ENCODE peak calls at places on chromosomes 7 and 10, in ten cellular contexts. One of them, this sample, is unnamed.

GRCh38 chr7:50687575-50688261 is 95.0 kb downstream of the GRB10 start:
- DNase-seq in stimulated activated naive CD8-positive, alpha-beta T cell treated with anti-CD3 and anti-CD28 coated beads, Interleukin-15, Interleukin-2, amounts not matched to agents 100 U/mL and 50 U/mL, for 24 hours: no peak
- DNase-seq in epithelial cell of esophagus: no peak
- DNase-seq in stimulated activated CD4-positive, alpha-beta T cell treated with anti-CD3 and anti-CD28 coated beads, Interleukin-2, amount 100 ng/mL, for 48 hours: no peak
- DNase-seq in Daoy: no peak
- DNase-seq in heart left ventricle: no peak
- DNase-seq in GM23248: peak; percentile 77
- DNase-seq in activated CD8-positive, alpha-beta memory T cell treated with anti-CD3 and anti-CD28 coated beads, Interleukin-2, amount 50 U/mL, for 48 hours: no peak
- DNase-seq in stimulated activated CD8-positive, alpha-beta memory T cell treated with anti-CD3 and anti-CD28 coated beads, Interleukin-4, amount 100 ng/mL, for 24 hours: no peak
- DNase-seq in SK-MEL-5: no peak
- DNase-seq in this sample: no peak

GRCh38 chr7:117296066-117296465 is 26.8 kb downstream of the WNT2 start:
- DNase-seq in GM23248: no peak
- DNase-seq in stimulated activated naive CD8-positive, alpha-beta T cell treated with anti-CD3 and anti-CD28 coated beads, Interleukin-15, Interleukin-2, amounts not matched to agents 100 U/mL and 50 U/mL, for 24 hours: no peak
- DNase-seq in Daoy: no peak
- DNase-seq in heart left ventricle: no peak
- DNase-seq in stimulated activated CD4-positive, alpha-beta T cell treated with anti-CD3 and anti-CD28 coated beads, Interleukin-2, amount 100 ng/mL, for 48 hours: no peak
- DNase-seq in activated CD8-positive, alpha-beta memory T cell treated with anti-CD3 and anti-CD28 coated beads, Interleukin-2, amount 50 U/mL, for 48 hours: no peak
- DNase-seq in epithelial cell of esophagus: peak; percentile 66
- DNase-seq in SK-MEL-5: no peak
- DNase-seq in stimulated activated CD8-positive, alpha-beta memory T cell treated with anti-CD3 and anti-CD28 coated beads, Interleukin-4, amount 100 ng/mL, for 24 hours: no peak
- DNase-seq in this sample: peak; percentile 42

GRCh38 chr7:44438851-44439250 is 51.6 kb downstream of the NUDCD3 start:
- DNase-seq in stimulated activated CD8-positive, alpha-beta memory T cell treated with anti-CD3 and anti-CD28 coated beads, Interleukin-4, amount 100 ng/mL, for 24 hours: no peak
- DNase-seq in stimulated activated naive CD8-positive, alpha-beta T cell treated with anti-CD3 and anti-CD28 coated beads, Interleukin-15, Interleukin-2, amounts not matched to agents 100 U/mL and 50 U/mL, for 24 hours: no peak
- DNase-seq in GM23248: peak; percentile 20
- DNase-seq in epithelial cell of esophagus: peak; percentile 43
- DNase-seq in Daoy: no peak
- DNase-seq in heart left ventricle: no peak
- DNase-seq in SK-MEL-5: no peak
- DNase-seq in activated CD8-positive, alpha-beta memory T cell treated with anti-CD3 and anti-CD28 coated beads, Interleukin-2, amount 50 U/mL, for 48 hours: no peak
- DNase-seq in stimulated activated CD4-positive, alpha-beta T cell treated with anti-CD3 and anti-CD28 coated beads, Interleukin-2, amount 100 ng/mL, for 48 hours: no peak
- DNase-seq in this sample: no peak

GRCh38 chr7:45401851-45402250 is 172.3 kb upstream of the ADCY1 start:
- DNase-seq in heart left ventricle: no peak
- DNase-seq in stimulated activated CD4-positive, alpha-beta T cell treated with anti-CD3 and anti-CD28 coated beads, Interleukin-2, amount 100 ng/mL, for 48 hours: no peak
- DNase-seq in Daoy: no peak
- DNase-seq in epithelial cell of esophagus: no peak
- DNase-seq in stimulated activated CD8-positive, alpha-beta memory T cell treated with anti-CD3 and anti-CD28 coated beads, Interleukin-4, amount 100 ng/mL, for 24 hours: no peak
- DNase-seq in activated CD8-positive, alpha-beta memory T cell treated with anti-CD3 and anti-CD28 coated beads, Interleukin-2, amount 50 U/mL, for 48 hours: no peak
- DNase-seq in GM23248: no peak
- DNase-seq in stimulated activated naive CD8-positive, alpha-beta T cell treated with anti-CD3 and anti-CD28 coated beads, Interleukin-15, Interleukin-2, amounts not matched to agents 100 U/mL and 50 U/mL, for 24 hours: no peak
- DNase-seq in SK-MEL-5: peak; percentile 33
- DNase-seq in this sample: no peak

GRCh38 chr10:22618081-22618785 is 96.1 kb downstream of the PIP4K2A start:
- DNase-seq in heart left ventricle: no peak
- DNase-seq in stimulated activated CD4-positive, alpha-beta T cell treated with anti-CD3 and anti-CD28 coated beads, Interleukin-2, amount 100 ng/mL, for 48 hours: no peak
- DNase-seq in GM23248: peak; percentile 44
- DNase-seq in stimulated activated naive CD8-positive, alpha-beta T cell treated with anti-CD3 and anti-CD28 coated beads, Interleukin-15, Interleukin-2, amounts not matched to agents 100 U/mL and 50 U/mL, for 24 hours: no peak
- DNase-seq in SK-MEL-5: peak; percentile 76
- DNase-seq in Daoy: peak; percentile 20
- DNase-seq in epithelial cell of esophagus: no peak
- DNase-seq in stimulated activated CD8-positive, alpha-beta memory T cell treated with anti-CD3 and anti-CD28 coated beads, Interleukin-4, amount 100 ng/mL, for 24 hours: no peak
- DNase-seq in activated CD8-positive, alpha-beta memory T cell treated with anti-CD3 and anti-CD28 coated beads, Interleukin-2, amount 50 U/mL, for 48 hours: no peak
- DNase-seq in this sample: no peak

GRCh38 chr7:151399906-151400305 is 9.9 kb downstream of the WDR86 start:
- DNase-seq in GM23248: no peak
- DNase-seq in SK-MEL-5: no peak
- DNase-seq in heart left ventricle: no peak
- DNase-seq in stimulated activated CD8-positive, alpha-beta memory T cell treated with anti-CD3 and anti-CD28 coated beads, Interleukin-4, amount 100 ng/mL, for 24 hours: no peak
- DNase-seq in stimulated activated naive CD8-positive, alpha-beta T cell treated with anti-CD3 and anti-CD28 coated beads, Interleukin-15, Interleukin-2, amounts not matched to agents 100 U/mL and 50 U/mL, for 24 hours: no peak
- DNase-seq in activated CD8-positive, alpha-beta memory T cell treated with anti-CD3 and anti-CD28 coated beads, Interleukin-2, amount 50 U/mL, for 48 hours: no peak
- DNase-seq in Daoy: no peak
- DNase-seq in stimulated activated CD4-positive, alpha-beta T cell treated with anti-CD3 and anti-CD28 coated beads, Interleukin-2, amount 100 ng/mL, for 48 hours: no peak
- DNase-seq in epithelial cell of esophagus: no peak
- DNase-seq in this sample: no peak

GRCh38 chr7:17368856-17369520 is 70.5 kb downstream of the AHR start:
- DNase-seq in SK-MEL-5: no peak
- DNase-seq in Daoy: no peak
- DNase-seq in stimulated activated naive CD8-positive, alpha-beta T cell treated with anti-CD3 and anti-CD28 coated beads, Interleukin-15, Interleukin-2, amounts not matched to agents 100 U/mL and 50 U/mL, for 24 hours: no peak
- DNase-seq in activated CD8-positive, alpha-beta memory T cell treated with anti-CD3 and anti-CD28 coated beads, Interleukin-2, amount 50 U/mL, for 48 hours: no peak
- DNase-seq in heart left ventricle: no peak
- DNase-seq in stimulated activated CD8-positive, alpha-beta memory T cell treated with anti-CD3 and anti-CD28 coated beads, Interleukin-4, amount 100 ng/mL, for 24 hours: no peak
- DNase-seq in stimulated activated CD4-positive, alpha-beta T cell treated with anti-CD3 and anti-CD28 coated beads, Interleukin-2, amount 100 ng/mL, for 48 hours: no peak
- DNase-seq in GM23248: peak; percentile 34
- DNase-seq in epithelial cell of esophagus: no peak
- DNase-seq in this sample: no peak

GRCh38 chr10:69394020-69394419 is 22.7 kb downstream of the TACR2 start:
- DNase-seq in heart left ventricle: no peak
- DNase-seq in Daoy: no peak
- DNase-seq in stimulated activated CD8-positive, alpha-beta memory T cell treated with anti-CD3 and anti-CD28 coated beads, Interleukin-4, amount 100 ng/mL, for 24 hours: no peak
- DNase-seq in activated CD8-positive, alpha-beta memory T cell treated with anti-CD3 and anti-CD28 coated beads, Interleukin-2, amount 50 U/mL, for 48 hours: no peak
- DNase-seq in stimulated activated CD4-positive, alpha-beta T cell treated with anti-CD3 and anti-CD28 coated beads, Interleukin-2, amount 100 ng/mL, for 48 hours: no peak
- DNase-seq in epithelial cell of esophagus: no peak
- DNase-seq in SK-MEL-5: no peak
- DNase-seq in GM23248: peak; percentile 30
- DNase-seq in stimulated activated naive CD8-positive, alpha-beta T cell treated with anti-CD3 and anti-CD28 coated beads, Interleukin-15, Interleukin-2, amounts not matched to agents 100 U/mL and 50 U/mL, for 24 hours: no peak
- DNase-seq in this sample: no peak

GRCh38 chr7:31003721-31004120 is 40.0 kb downstream of the GHRHR start:
- DNase-seq in GM23248: no peak
- DNase-seq in stimulated activated naive CD8-positive, alpha-beta T cell treated with anti-CD3 and anti-CD28 coated beads, Interleukin-15, Interleukin-2, amounts not matched to agents 100 U/mL and 50 U/mL, for 24 hours: no peak
- DNase-seq in heart left ventricle: no peak
- DNase-seq in SK-MEL-5: no peak
- DNase-seq in stimulated activated CD4-positive, alpha-beta T cell treated with anti-CD3 and anti-CD28 coated beads, Interleukin-2, amount 100 ng/mL, for 48 hours: no peak
- DNase-seq in activated CD8-positive, alpha-beta memory T cell treated with anti-CD3 and anti-CD28 coated beads, Interleukin-2, amount 50 U/mL, for 48 hours: no peak
- DNase-seq in Daoy: peak; percentile 62
- DNase-seq in epithelial cell of esophagus: peak; percentile 8
- DNase-seq in stimulated activated CD8-positive, alpha-beta memory T cell treated with anti-CD3 and anti-CD28 coated beads, Interleukin-4, amount 100 ng/mL, for 24 hours: no peak
- DNase-seq in this sample: no peak

GRCh38 chr7:99525713-99526440 is 21.4 kb downstream of the ZKSCAN5 start:
- DNase-seq in GM23248: peak; percentile 32
- DNase-seq in epithelial cell of esophagus: peak; percentile 48
- DNase-seq in stimulated activated naive CD8-positive, alpha-beta T cell treated with anti-CD3 and anti-CD28 coated beads, Interleukin-15, Interleukin-2, amounts not matched to agents 100 U/mL and 50 U/mL, for 24 hours: no peak
- DNase-seq in stimulated activated CD8-positive, alpha-beta memory T cell treated with anti-CD3 and anti-CD28 coated beads, Interleukin-4, amount 100 ng/mL, for 24 hours: no peak
- DNase-seq in activated CD8-positive, alpha-beta memory T cell treated with anti-CD3 and anti-CD28 coated beads, Interleukin-2, amount 50 U/mL, for 48 hours: no peak
- DNase-seq in Daoy: peak; percentile 27
- DNase-seq in heart left ventricle: no peak
- DNase-seq in SK-MEL-5: peak; percentile 47
- DNase-seq in stimulated activated CD4-positive, alpha-beta T cell treated with anti-CD3 and anti-CD28 coated beads, Interleukin-2, amount 100 ng/mL, for 48 hours: no peak
- DNase-seq in this sample: no peak

GRCh38 chr7:85055906-85056305 is 130.9 kb downstream of the SEMA3D start:
- DNase-seq in GM23248: no peak
- DNase-seq in SK-MEL-5: no peak
- DNase-seq in stimulated activated CD8-positive, alpha-beta memory T cell treated with anti-CD3 and anti-CD28 coated beads, Interleukin-4, amount 100 ng/mL, for 24 hours: no peak
- DNase-seq in stimulated activated naive CD8-positive, alpha-beta T cell treated with anti-CD3 and anti-CD28 coated beads, Interleukin-15, Interleukin-2, amounts not matched to agents 100 U/mL and 50 U/mL, for 24 hours: no peak
- DNase-seq in Daoy: no peak
- DNase-seq in epithelial cell of esophagus: peak; percentile 87
- DNase-seq in stimulated activated CD4-positive, alpha-beta T cell treated with anti-CD3 and anti-CD28 coated beads, Interleukin-2, amount 100 ng/mL, for 48 hours: no peak
- DNase-seq in heart left ventricle: no peak
- DNase-seq in activated CD8-positive, alpha-beta memory T cell treated with anti-CD3 and anti-CD28 coated beads, Interleukin-2, amount 50 U/mL, for 48 hours: no peak
- DNase-seq in this sample: peak; percentile 82